ENCODE peak calls at places on chromosomes 5 and 9, in six cellular contexts. One of them, this sample, is unnamed.

GRCh38 chr5:124773291-124774001 is 27.0 kb upstream of the ZNF608 start:
- DNase-seq in body of pancreas: no peak
- DNase-seq in A549: no peak
- DNase-seq in left ventricle myocardium inferior: no peak
- DNase-seq in right lobe of liver: no peak
- DNase-seq in AG04449: no peak
- DNase-seq in this sample: no peak

GRCh38 chr5:60810036-60810435 is 34.0 kb downstream of the ELOVL7 start:
- DNase-seq in AG04449: no peak
- DNase-seq in right lobe of liver: no peak
- DNase-seq in A549: no peak
- DNase-seq in left ventricle myocardium inferior: no peak
- DNase-seq in body of pancreas: no peak
- DNase-seq in this sample: no peak

GRCh38 chr9:134959971-134960310 is 42.2 kb upstream of the FCN1 start:
- DNase-seq in body of pancreas: no peak
- DNase-seq in right lobe of liver: no peak
- DNase-seq in AG04449: no peak
- DNase-seq in A549: no peak
- DNase-seq in left ventricle myocardium inferior: no peak
- DNase-seq in this sample: no peak

GRCh38 chr5:155057626-155058025 is 44.1 kb downstream of the KIF4B start:
- DNase-seq in left ventricle myocardium inferior: no peak
- DNase-seq in A549: no peak
- DNase-seq in body of pancreas: no peak
- DNase-seq in right lobe of liver: no peak
- DNase-seq in AG04449: no peak
- DNase-seq in this sample: no peak

GRCh38 chr5:30103056-30104020 is 1090.1 kb upstream of the CDH6 start:
- DNase-seq in left ventricle myocardium inferior: no peak
- DNase-seq in A549: peak; percentile 2
- DNase-seq in AG04449: no peak
- DNase-seq in right lobe of liver: no peak
- DNase-seq in body of pancreas: no peak
- DNase-seq in this sample: no peak

GRCh38 chr9:88108779-88109178 is 29.5 kb downstream of the SPATA31C2 start:
- DNase-seq in left ventricle myocardium inferior: no peak
- DNase-seq in right lobe of liver: no peak
- DNase-seq in A549: no peak
- DNase-seq in AG04449: no peak
- DNase-seq in body of pancreas: no peak
- DNase-seq in this sample: no peak

GRCh38 chr9:2043243-2043642 is 28.1 kb downstream of the SMARCA2 start:
- DNase-seq in body of pancreas: no peak
- DNase-seq in A549: no peak
- DNase-seq in left ventricle myocardium inferior: no peak
- DNase-seq in right lobe of liver: no peak
- DNase-seq in AG04449: no peak
- DNase-seq in this sample: no peak

GRCh38 chr5:100746730-100747129 is 156.4 kb downstream of the ST8SIA4 start:
- DNase-seq in A549: no peak
- DNase-seq in right lobe of liver: no peak
- DNase-seq in body of pancreas: no peak
- DNase-seq in left ventricle myocardium inferior: no peak
- DNase-seq in AG04449: no peak
- DNase-seq in this sample: no peak

GRCh38 chr5:125480901-125481300 is 734.5 kb upstream of the ZNF608 start:
- DNase-seq in left ventricle myocardium inferior: no peak
- DNase-seq in right lobe of liver: no peak
- DNase-seq in body of pancreas: no peak
- DNase-seq in A549: no peak
- DNase-seq in AG04449: no peak
- DNase-seq in this sample: no peak

GRCh38 chr9:376115-376514 is 161.4 kb downstream of the DOCK8 start:
- DNase-seq in A549: no peak
- DNase-seq in right lobe of liver: no peak
- DNase-seq in left ventricle myocardium inferior: no peak
- DNase-seq in body of pancreas: no peak
- DNase-seq in AG04449: no peak
- DNase-seq in this sample: no peak

GRCh38 chr5:160287378-160288051 is 24.8 kb downstream of the CCNJL start:
- DNase-seq in body of pancreas: peak; percentile 49
- DNase-seq in A549: no peak
- DNase-seq in AG04449: no peak
- DNase-seq in right lobe of liver: no peak
- DNase-seq in left ventricle myocardium inferior: peak; percentile 82
- DNase-seq in this sample: no peak

GRCh38 chr5:172503925-172504730 is 49.8 kb upstream of the SH3PXD2B start:
- DNase-seq in right lobe of liver: peak; percentile 27
- DNase-seq in A549: no peak
- DNase-seq in left ventricle myocardium inferior: peak; percentile 85
- DNase-seq in body of pancreas: no peak
- DNase-seq in AG04449: no peak
- DNase-seq in this sample: no peak

GRCh38 chr5:10257870-10258269 is 7.8 kb downstream of the CCT5 start:
- DNase-seq in AG04449: no peak
- DNase-seq in body of pancreas: no peak
- DNase-seq in left ventricle myocardium inferior: no peak
- DNase-seq in A549: no peak
- DNase-seq in right lobe of liver: no peak
- DNase-seq in this sample: no peak

GRCh38 chr9:31908158-31908890 is 476.1 kb upstream of the ACO1 start:
- DNase-seq in left ventricle myocardium inferior: no peak
- DNase-seq in AG04449: no peak
- DNase-seq in A549: no peak
- DNase-seq in body of pancreas: no peak
- DNase-seq in right lobe of liver: no peak
- DNase-seq in this sample: peak; percentile 61

GRCh38 chr5:149932445-149933350 is 11.9 kb downstream of the PDE6A start:
- DNase-seq in body of pancreas: peak; percentile 26
- DNase-seq in A549: peak; percentile 54
- DNase-seq in left ventricle myocardium inferior: no peak
- DNase-seq in AG04449: no peak
- DNase-seq in right lobe of liver: no peak
- DNase-seq in this sample: no peak

GRCh38 chr9:134861586-134862334 is 18.9 kb upstream of the FCN2 start:
- DNase-seq in left ventricle myocardium inferior: no peak
- DNase-seq in body of pancreas: no peak
- DNase-seq in AG04449: no peak
- DNase-seq in A549: no peak
- DNase-seq in right lobe of liver: no peak
- DNase-seq in this sample: no peak

GRCh38 chr9:23934291-23934690 is 108.3 kb upstream of the ELAVL2 start:
- DNase-seq in A549: no peak
- DNase-seq in AG04449: no peak
- DNase-seq in body of pancreas: no peak
- DNase-seq in right lobe of liver: no peak
- DNase-seq in left ventricle myocardium inferior: no peak
- DNase-seq in this sample: no peak

GRCh38 chr5:121105921-121106320 is 641.8 kb downstream of the PRR16 start:
- DNase-seq in body of pancreas: no peak
- DNase-seq in A549: no peak
- DNase-seq in AG04449: no peak
- DNase-seq in left ventricle myocardium inferior: no peak
- DNase-seq in right lobe of liver: no peak
- DNase-seq in this sample: no peak

GRCh38 chr5:124956471-124957029 is 210.1 kb upstream of the ZNF608 start:
- DNase-seq in AG04449: no peak
- DNase-seq in left ventricle myocardium inferior: no peak
- DNase-seq in body of pancreas: no peak
- DNase-seq in A549: no peak
- DNase-seq in right lobe of liver: no peak
- DNase-seq in this sample: no peak

GRCh38 chr5:141508808-141509611 is 20.1 kb downstream of the PCDHGC5 start:
- DNase-seq in AG04449: peak; percentile 91
- DNase-seq in A549: no peak
- DNase-seq in right lobe of liver: no peak
- DNase-seq in body of pancreas: no peak
- DNase-seq in left ventricle myocardium inferior: peak; percentile 63
- DNase-seq in this sample: peak; percentile 66

GRCh38 chr5:176700239-176700847 is 53.1 kb downstream of the TSPAN17 start:
- DNase-seq in right lobe of liver: no peak
- DNase-seq in body of pancreas: no peak
- DNase-seq in A549: peak; percentile 34
- DNase-seq in AG04449: no peak
- DNase-seq in left ventricle myocardium inferior: no peak
- DNase-seq in this sample: no peak
- TF ChIP-seq CTCF in right lobe of liver: no peak
- TF ChIP-seq CTCF in body of pancreas: no peak
- TF ChIP-seq CTCF in A549: peak; percentile 51
- TF ChIP-seq CTCF in AG04449: no peak
- TF ChIP-seq CTCF in left ventricle myocardium inferior: peak; percentile 37
- TF ChIP-seq CTCF in this sample: peak; percentile 76

GRCh38 chr9:76240578-76240977 is 153.6 kb downstream of the RFK start:
- DNase-seq in body of pancreas: no peak
- DNase-seq in right lobe of liver: no peak
- DNase-seq in AG04449: no peak
- DNase-seq in left ventricle myocardium inferior: no peak
- DNase-seq in A549: no peak
- DNase-seq in this sample: no peak
- H3K4me3 ChIP-seq in body of pancreas: no peak overlapping the region
- H3K4me3 ChIP-seq in right lobe of liver: no peak overlapping the region
- H3K4me3 ChIP-seq in AG04449: no peak overlapping the region
- H3K4me3 ChIP-seq in left ventricle myocardium inferior: no peak overlapping the region
- H3K4me3 ChIP-seq in A549: no peak overlapping the region
- H3K4me3 ChIP-seq in this sample: no peak overlapping the region

GRCh38 chr5:31196309-31196708 is 2.8 kb downstream of the CDH6 start:
- DNase-seq in left ventricle myocardium inferior: no peak
- DNase-seq in A549: no peak
- DNase-seq in body of pancreas: no peak
- DNase-seq in AG04449: no peak
- DNase-seq in right lobe of liver: no peak
- DNase-seq in this sample: no peak
- TF ChIP-seq CTCF in left ventricle myocardium inferior: peak; percentile 11
- TF ChIP-seq CTCF in A549: no peak
- TF ChIP-seq CTCF in body of pancreas: no peak
- TF ChIP-seq CTCF in AG04449: no peak
- TF ChIP-seq CTCF in right lobe of liver: no peak
- TF ChIP-seq CTCF in this sample: peak; percentile 57

GRCh38 chr5:43482490-43483064 is 1.1 kb downstream of the TMEM267 start:
- DNase-seq in A549: peak; percentile 34
- DNase-seq in body of pancreas: no peak
- DNase-seq in right lobe of liver: no peak
- DNase-seq in left ventricle myocardium inferior: no peak
- DNase-seq in AG04449: no peak
- DNase-seq in this sample: no peak
- H3K4me3 ChIP-seq in A549: peak overlapping the region; percentile 63
- H3K4me3 ChIP-seq in body of pancreas: no peak overlapping the region
- H3K4me3 ChIP-seq in right lobe of liver: peak overlapping the region; percentile 85
- H3K4me3 ChIP-seq in left ventricle myocardium inferior: peak overlapping the region; percentile 92
- H3K4me3 ChIP-seq in AG04449: peak overlapping the region; percentile 81
- H3K4me3 ChIP-seq in this sample: peak overlapping the region; percentile 90